ENCODE peak calls at places on chromosomes 6 and 20, in five cellular contexts. One of them, this sample, is unnamed.

GRCh38 chr20:50258790-50259483 is 68.3 kb downstream of the CEBPB start:
- DNase-seq in stimulated activated CD4-positive, alpha-beta T cell treated with anti-CD3 and anti-CD28 coated beads, Interleukin-4, amount 100 ng/mL, for 24 hours: no peak
- DNase-seq in lower leg skin: no peak
- DNase-seq in ACHN: no peak
- DNase-seq in H7: no peak
- DNase-seq in this sample: no peak

GRCh38 chr6:118770835-118771234 is 119.4 kb upstream of the CEP85L start:
- DNase-seq in stimulated activated CD4-positive, alpha-beta T cell treated with anti-CD3 and anti-CD28 coated beads, Interleukin-4, amount 100 ng/mL, for 24 hours: no peak
- DNase-seq in lower leg skin: no peak
- DNase-seq in ACHN: no peak
- DNase-seq in H7: no peak
- DNase-seq in this sample: no peak

GRCh38 chr6:12801141-12801540 is 84.6 kb downstream of the PHACTR1 start:
- DNase-seq in stimulated activated CD4-positive, alpha-beta T cell treated with anti-CD3 and anti-CD28 coated beads, Interleukin-4, amount 100 ng/mL, for 24 hours: no peak
- DNase-seq in lower leg skin: no peak
- DNase-seq in ACHN: no peak
- DNase-seq in H7: no peak
- DNase-seq in this sample: no peak

GRCh38 chr20:63206878-63207277 is 9.1 kb downstream of the YTHDF1 start:
- DNase-seq in stimulated activated CD4-positive, alpha-beta T cell treated with anti-CD3 and anti-CD28 coated beads, Interleukin-4, amount 100 ng/mL, for 24 hours: no peak
- DNase-seq in lower leg skin: no peak
- DNase-seq in ACHN: peak; percentile 78
- DNase-seq in H7: no peak
- DNase-seq in this sample: no peak

GRCh38 chr6:153032255-153032882 is 29.9 kb upstream of the MTRF1L start:
- DNase-seq in stimulated activated CD4-positive, alpha-beta T cell treated with anti-CD3 and anti-CD28 coated beads, Interleukin-4, amount 100 ng/mL, for 24 hours: no peak
- DNase-seq in lower leg skin: no peak
- DNase-seq in ACHN: peak; percentile 60
- DNase-seq in H7: no peak
- DNase-seq in this sample: peak; percentile 51

GRCh38 chr20:17295151-17295726 is 68.4 kb downstream of the PCSK2 start:
- DNase-seq in stimulated activated CD4-positive, alpha-beta T cell treated with anti-CD3 and anti-CD28 coated beads, Interleukin-4, amount 100 ng/mL, for 24 hours: no peak
- DNase-seq in lower leg skin: no peak
- DNase-seq in ACHN: no peak
- DNase-seq in H7: no peak
- DNase-seq in this sample: no peak

GRCh38 chr20:59831024-59831900 is 102.2 kb downstream of the SYCP2 start:
- DNase-seq in stimulated activated CD4-positive, alpha-beta T cell treated with anti-CD3 and anti-CD28 coated beads, Interleukin-4, amount 100 ng/mL, for 24 hours: no peak
- DNase-seq in lower leg skin: peak; percentile 83
- DNase-seq in ACHN: no peak
- DNase-seq in H7: peak; percentile 29
- DNase-seq in this sample: no peak

GRCh38 chr6:11584264-11584663 is 46.7 kb downstream of the TMEM170B start:
- DNase-seq in stimulated activated CD4-positive, alpha-beta T cell treated with anti-CD3 and anti-CD28 coated beads, Interleukin-4, amount 100 ng/mL, for 24 hours: no peak
- DNase-seq in lower leg skin: no peak
- DNase-seq in ACHN: no peak
- DNase-seq in H7: no peak
- DNase-seq in this sample: no peak

GRCh38 chr6:163285689-163286088 is 128.8 kb upstream of the QKI start:
- DNase-seq in stimulated activated CD4-positive, alpha-beta T cell treated with anti-CD3 and anti-CD28 coated beads, Interleukin-4, amount 100 ng/mL, for 24 hours: no peak
- DNase-seq in lower leg skin: no peak
- DNase-seq in ACHN: no peak
- DNase-seq in H7: no peak
- DNase-seq in this sample: no peak

GRCh38 chr6:11609324-11610071 is 71.9 kb downstream of the TMEM170B start:
- DNase-seq in stimulated activated CD4-positive, alpha-beta T cell treated with anti-CD3 and anti-CD28 coated beads, Interleukin-4, amount 100 ng/mL, for 24 hours: no peak
- DNase-seq in lower leg skin: peak; percentile 83
- DNase-seq in ACHN: no peak
- DNase-seq in H7: no peak
- DNase-seq in this sample: peak; percentile 94

GRCh38 chr6:111840821-111841220 is 32.4 kb downstream of the FYN start:
- DNase-seq in stimulated activated CD4-positive, alpha-beta T cell treated with anti-CD3 and anti-CD28 coated beads, Interleukin-4, amount 100 ng/mL, for 24 hours: no peak
- DNase-seq in lower leg skin: no peak
- DNase-seq in ACHN: no peak
- DNase-seq in H7: no peak
- DNase-seq in this sample: no peak

GRCh38 chr6:131096786-131097185 is 33.7 kb upstream of the EPB41L2 start:
- DNase-seq in stimulated activated CD4-positive, alpha-beta T cell treated with anti-CD3 and anti-CD28 coated beads, Interleukin-4, amount 100 ng/mL, for 24 hours: no peak
- DNase-seq in lower leg skin: no peak
- DNase-seq in ACHN: no peak
- DNase-seq in H7: no peak
- DNase-seq in this sample: no peak

GRCh38 chr20:37295001-37295400 is 5.5 kb downstream of the MANBAL start:
- DNase-seq in stimulated activated CD4-positive, alpha-beta T cell treated with anti-CD3 and anti-CD28 coated beads, Interleukin-4, amount 100 ng/mL, for 24 hours: no peak
- DNase-seq in lower leg skin: no peak
- DNase-seq in ACHN: peak; percentile 97
- DNase-seq in H7: no peak
- DNase-seq in this sample: peak; percentile 95

GRCh38 chr6:168765710-168766109 is 324.7 kb downstream of the SMOC2 start:
- DNase-seq in stimulated activated CD4-positive, alpha-beta T cell treated with anti-CD3 and anti-CD28 coated beads, Interleukin-4, amount 100 ng/mL, for 24 hours: no peak
- DNase-seq in lower leg skin: no peak
- DNase-seq in ACHN: no peak
- DNase-seq in H7: no peak
- DNase-seq in this sample: no peak

GRCh38 chr20:32753731-32754130 is 8.5 kb upstream of the DNMT3B start:
- DNase-seq in stimulated activated CD4-positive, alpha-beta T cell treated with anti-CD3 and anti-CD28 coated beads, Interleukin-4, amount 100 ng/mL, for 24 hours: no peak
- DNase-seq in lower leg skin: no peak
- DNase-seq in ACHN: peak; percentile 39
- DNase-seq in H7: no peak
- DNase-seq in this sample: no peak

GRCh38 chr6:134303903-134304302 is 14.0 kb downstream of the SGK1 start:
- DNase-seq in stimulated activated CD4-positive, alpha-beta T cell treated with anti-CD3 and anti-CD28 coated beads, Interleukin-4, amount 100 ng/mL, for 24 hours: no peak
- DNase-seq in lower leg skin: no peak
- DNase-seq in ACHN: no peak
- DNase-seq in H7: no peak
- DNase-seq in this sample: no peak

GRCh38 chr6:30820196-30820595 is 64.1 kb upstream of the DDR1 start:
- DNase-seq in stimulated activated CD4-positive, alpha-beta T cell treated with anti-CD3 and anti-CD28 coated beads, Interleukin-4, amount 100 ng/mL, for 24 hours: no peak
- DNase-seq in lower leg skin: no peak
- DNase-seq in ACHN: peak; percentile 42
- DNase-seq in H7: no peak
- DNase-seq in this sample: peak; percentile 75

GRCh38 chr6:34055223-34055933 is 90.5 kb downstream of the GRM4 start:
- DNase-seq in stimulated activated CD4-positive, alpha-beta T cell treated with anti-CD3 and anti-CD28 coated beads, Interleukin-4, amount 100 ng/mL, for 24 hours: peak; percentile 70
- DNase-seq in lower leg skin: no peak
- DNase-seq in ACHN: peak; percentile 50
- DNase-seq in H7: peak; percentile 92
- DNase-seq in this sample: no peak

GRCh38 chr20:31835554-31835953 is 9.8 kb downstream of the FOXS1 start:
- DNase-seq in stimulated activated CD4-positive, alpha-beta T cell treated with anti-CD3 and anti-CD28 coated beads, Interleukin-4, amount 100 ng/mL, for 24 hours: no peak
- DNase-seq in lower leg skin: no peak
- DNase-seq in ACHN: no peak
- DNase-seq in H7: peak; percentile 58
- DNase-seq in this sample: no peak

GRCh38 chr6:1645466-1646185 is 35.9 kb downstream of the FOXC1 start:
- DNase-seq in stimulated activated CD4-positive, alpha-beta T cell treated with anti-CD3 and anti-CD28 coated beads, Interleukin-4, amount 100 ng/mL, for 24 hours: no peak
- DNase-seq in lower leg skin: peak; percentile 67
- DNase-seq in ACHN: no peak
- DNase-seq in H7: no peak
- DNase-seq in this sample: no peak

GRCh38 chr6:161313940-161314509 is 40.2 kb upstream of the AGPAT4 start:
- DNase-seq in stimulated activated CD4-positive, alpha-beta T cell treated with anti-CD3 and anti-CD28 coated beads, Interleukin-4, amount 100 ng/mL, for 24 hours: no peak
- DNase-seq in lower leg skin: no peak
- DNase-seq in ACHN: no peak
- DNase-seq in H7: no peak
- DNase-seq in this sample: no peak

GRCh38 chr20:25247100-25247665 is 702 bp upstream of the PYGB start:
- DNase-seq in stimulated activated CD4-positive, alpha-beta T cell treated with anti-CD3 and anti-CD28 coated beads, Interleukin-4, amount 100 ng/mL, for 24 hours: no peak
- DNase-seq in lower leg skin: peak; percentile 93
- DNase-seq in ACHN: peak; percentile 74
- DNase-seq in H7: peak; percentile 82
- DNase-seq in this sample: no peak